ENCODE peak calls at places on chromosomes 7 and 10, in seven cellular contexts. H is lower leg skin; T is RKO; U is stimulated activated CD4-positive, alpha-beta T cell treated with anti-CD3 and anti-CD28 coated beads, Interleukin-4, amount 100 ng/mL, for 48 hours; B is chondrocyte; N is DMS79; M is AG20443. C is an unnamed sample.

GRCh38 chr7:47342646-47343045 is 239.3 kb downstream of the TNS3 start:
- DNase-seq in B (no peak), N (no peak), U (no peak), M (no peak), T (no peak), H (no peak), C (no peak)

GRCh38 chr10:58389024-58389423 is 3.8 kb downstream of the TFAM start:
- DNase-seq in B (no peak), T (no peak), N (no peak), M (no peak), U (no peak), H (no peak), C (no peak)

GRCh38 chr7:100681491-100682227 is 8.1 kb downstream of the GNB2 start:
- DNase-seq in N (no peak), U (no peak), M (no peak), H (no peak), T (no peak), B (no peak), C (no peak)

GRCh38 chr7:110534241-110534931 is 556.5 kb upstream of the LRRN3 start:
- DNase-seq in B (no peak), U (no peak), H (peak; percentile 73), M (no peak), N (no peak), T (no peak), C (no peak)

GRCh38 chr7:73519867-73520672 is 2.0 kb downstream of the BAZ1B start:
- DNase-seq in H (no peak), M (no peak), U (peak; percentile 22), B (peak; percentile 30), T (peak; percentile 61), N (no peak), C (no peak)

GRCh38 chr7:139774376-139774775 is 3.4 kb downstream of the HIPK2 start:
- DNase-seq in U (no peak), H (no peak), T (peak; percentile 69), M (peak; percentile 56), N (no peak), B (no peak), C (no peak)

GRCh38 chr10:29998142-29998808 is 61.1 kb downstream of the JCAD start:
- DNase-seq in M (peak; percentile 84), H (peak; percentile 71), B (no peak), U (peak; percentile 66), N (no peak), T (peak; percentile 82), C (no peak)

GRCh38 chr7:116356979-116357378 is 142.6 kb upstream of the CAV2 start:
- DNase-seq in B (no peak), M (no peak), U (no peak), T (no peak), N (no peak), H (no peak), C (no peak)

GRCh38 chr10:77508076-77508475 is 129.5 kb downstream of the KCNMA1 start:
- DNase-seq in N (no peak), H (no peak), U (no peak), T (no peak), M (no peak), B (no peak), C (no peak)

GRCh38 chr10:8056891-8057331 is 2.4 kb downstream of the GATA3 start:
- DNase-seq in B (no peak), T (no peak), M (no peak), N (no peak), U (no peak), H (no peak), C (no peak)

GRCh38 chr10:94027197-94027596 is 33.5 kb downstream of the PLCE1 start:
- DNase-seq in B (no peak), U (no peak), T (no peak), H (no peak), M (no peak), N (no peak), C (no peak)

GRCh38 chr7:151053091-151053490 is 4.6 kb downstream of the CDK5 start:
- DNase-seq in T (no peak), M (no peak), N (no peak), U (no peak), H (no peak), B (no peak), C (no peak)

GRCh38 chr7:45689797-45690761 is 115.9 kb downstream of the ADCY1 start:
- DNase-seq in T (no peak), N (no peak), B (no peak), H (peak; percentile 4), M (peak; percentile 7), U (no peak), C (peak; percentile 38)

GRCh38 chr10:113053091-113053490 is 103.0 kb downstream of the TCF7L2 start:
- DNase-seq in U (no peak), N (no peak), H (no peak), B (no peak), T (no peak), M (peak; percentile 46), C (peak; percentile 69)

GRCh38 chr7:74290999-74291441 is 1.8 kb downstream of the CLIP2 start:
- DNase-seq in T (no peak), U (no peak), B (no peak), M (no peak), H (no peak), N (peak; percentile 41), C (no peak)

GRCh38 chr7:20236790-20237189 is 19.6 kb upstream of the MACC1 start:
- DNase-seq in T (no peak), U (no peak), N (no peak), M (peak; percentile 14), B (no peak), H (no peak), C (no peak)

GRCh38 chr7:116211006-116211912 is 920 bp downstream of the TES start:
- DNase-seq in M (peak; percentile 91), T (peak; percentile 98), B (peak; percentile 87), H (peak; percentile 89), U (peak; percentile 71), N (peak; percentile 53), C (peak; percentile 64)

GRCh38 chr10:49167629-49168540 is 20.3 kb downstream of the TMEM273 start:
- DNase-seq in M (no peak), B (no peak), H (no peak), N (no peak), T (no peak), U (no peak), C (no peak)